ENCODE peak calls at places on chromosomes 1 and 21, in ten cellular contexts. E is suprapubic skin; J is activated CD4-positive, alpha-beta T cell treated with anti-CD3 and anti-CD28 coated beads, Interleukin-2, amount 50 U/mL, for 1 hour; D is cardiac muscle cell; Y is CD4-positive, alpha-beta T cell; S is NCI-H2029; Z is COR-L47; K is glutamatergic neuron; U is stimulated activated CD4-positive, alpha-beta T cell treated with anti-CD3 and anti-CD28 coated beads, TNF-alpha, amount 100 ng/mL, for 1 hour; O is EH. T is an unnamed sample.

GRCh38 chr21:42337830-42338729 is 12.7 kb downstream of the TFF2 start:
- DNase-seq in E (peak; percentile 76), J (peak; percentile 89), D (peak; percentile 63), Y (peak; percentile 75), S (peak; percentile 92), Z (peak; percentile 89), K (peak; percentile 83), U (peak; percentile 58), O (peak; percentile 6), T (peak; percentile 80)

GRCh38 chr1:3811595-3811911 is 15.3 kb upstream of the LRRC47 start:
- DNase-seq in E (no peak), J (no peak), D (no peak), Y (no peak), S (no peak), Z (no peak), K (no peak), U (no peak), O (no peak), T (no peak)

GRCh38 chr1:172969611-172970010 is 81.1 kb downstream of the TNFSF18 start:
- DNase-seq in E (no peak), J (no peak), D (no peak), Y (no peak), S (no peak), Z (no peak), K (no peak), U (no peak), O (peak; percentile 99), T (no peak)

GRCh38 chr1:186559601-186560116 is 98.7 kb upstream of the PDC start:
- DNase-seq in E (no peak), J (no peak), D (peak; percentile 23), Y (no peak), S (no peak), Z (no peak), K (no peak), U (no peak), O (peak; percentile 76), T (no peak)

GRCh38 chr1:22752339-22752738 is 41.7 kb downstream of the EPHB2 start:
- DNase-seq in E (no peak), J (no peak), D (no peak), Y (no peak), S (no peak), Z (no peak), K (no peak), U (no peak), O (no peak), T (no peak)

GRCh38 chr1:59422921-59423575 is 126.2 kb downstream of the FGGY start:
- DNase-seq in E (peak; percentile 93), J (no peak), D (peak; percentile 21), Y (no peak), S (peak; percentile 59), Z (no peak), K (no peak), U (no peak), O (peak; percentile 38), T (no peak)

GRCh38 chr21:35227774-35228173 is 178.7 kb upstream of the RUNX1 start:
- DNase-seq in E (no peak), J (no peak), D (no peak), Y (no peak), S (peak; percentile 97), Z (peak; percentile 68), K (no peak), U (no peak), O (no peak), T (no peak)

GRCh38 chr1:209048961-209049669 is 534.4 kb upstream of the CAMK1G start:
- DNase-seq in E (no peak), J (no peak), D (no peak), Y (no peak), S (no peak), Z (no peak), K (no peak), U (no peak), O (peak; percentile 69), T (no peak)

GRCh38 chr1:77514871-77515776 is 167.3 kb downstream of the ZZZ3 start:
- DNase-seq in E (no peak), J (no peak), D (peak; percentile 69), Y (no peak), S (no peak), Z (peak; percentile 27), K (peak; percentile 40), U (no peak), O (peak; percentile 86), T (no peak)

GRCh38 chr1:151934048-151934493 is 24.8 kb upstream of the THEM4 start:
- DNase-seq in E (no peak), J (peak; percentile 33), D (peak; percentile 65), Y (peak; percentile 34), S (peak; percentile 6), Z (peak; percentile 16), K (peak; percentile 19), U (peak; percentile 30), O (peak; percentile 68), T (peak; percentile 62)

GRCh38 chr1:46718340-46718726 is 581 bp downstream of the EFCAB14 start:
- DNase-seq in E (no peak), J (no peak), D (no peak), Y (no peak), S (no peak), Z (no peak), K (no peak), U (no peak), O (peak; percentile 26), T (no peak)

T was measured in effector memory CD8-positive, alpha-beta T cell.